ENCODE peak calls at places on chromosomes 13 and 19, in nine cellular contexts. K, C, F, Y, B, S, H, D and T are unnamed samples.

GRCh38 chr19:19747357-19748220 is 14.7 kb upstream of the ZNF14 start:
- DNase-seq in K (no peak), C (no peak), F (no peak), Y (no peak), B (no peak), S (no peak), H (no peak), D (no peak), T (no peak)

GRCh38 chr19:45469835-45470146 is 2.0 kb downstream of the FOSB start:
- DNase-seq in K (no peak), C (peak; percentile 49), F (no peak), Y (no peak), B (no peak), S (no peak), H (no peak), D (peak; percentile 80), T (no peak)

GRCh38 chr13:72194531-72194930 is 327.5 kb upstream of the DACH1 start:
- DNase-seq in K (peak; percentile 52), C (no peak), F (no peak), Y (no peak), B (no peak), S (no peak), H (no peak), D (no peak), T (no peak)

GRCh38 chr13:44969858-44970484 is 19.3 kb downstream of the NUFIP1 start:
- DNase-seq in K (peak; percentile 28), C (peak; percentile 11), F (no peak), Y (no peak), B (peak; percentile 43), S (peak; percentile 17), H (no peak), D (no peak), T (peak; percentile 37)

GRCh38 chr13:49374585-49375290 is 69.1 kb downstream of the CAB39L start:
- DNase-seq in K (peak; percentile 83), C (peak; percentile 75), F (no peak), Y (peak; percentile 40), B (no peak), S (no peak), H (no peak), D (no peak), T (peak; percentile 57)

GRCh38 chr13:77565635-77566034 is 30.1 kb downstream of the SCEL start:
- DNase-seq in K (peak; percentile 16), C (no peak), F (no peak), Y (peak; percentile 10), B (peak; percentile 65), S (no peak), H (no peak), D (no peak), T (no peak)

GRCh38 chr19:11069451-11070009 is 19.7 kb upstream of the LDLR start:
- DNase-seq in K (no peak), C (no peak), F (no peak), Y (no peak), B (no peak), S (no peak), H (no peak), D (no peak), T (no peak)

GRCh38 chr19:5536337-5536894 is 31.3 kb downstream of the TINCR start:
- DNase-seq in K (peak; percentile 57), C (no peak), F (no peak), Y (no peak), B (no peak), S (no peak), H (no peak), D (no peak), T (no peak)

GRCh38 chr13:73325351-73326214 is 266.8 kb downstream of the KLF5 start:
- DNase-seq in K (peak; percentile 38), C (no peak), F (no peak), Y (no peak), B (no peak), S (no peak), H (no peak), D (no peak), T (no peak)

GRCh38 chr13:85166891-85167290 is 632.3 kb downstream of the SLITRK6 start:
- DNase-seq in K (no peak), C (no peak), F (no peak), Y (no peak), B (no peak), S (no peak), H (no peak), D (no peak), T (no peak)